ENCODE peak calls at places on chromosome 9, in six cellular contexts. U, G, V, E, I and B are unnamed samples.

GRCh38 chr9:94623253-94623652 is 16.1 kb downstream of the FBP1 start:
- DNase-seq in I (no peak), U (peak; percentile 83), G (peak; percentile 43), E (no peak), V (peak; percentile 66), B (no peak)

GRCh38 chr9:72755836-72756235 is 197.0 kb downstream of the ALDH1A1 start:
- DNase-seq in U (no peak), G (no peak), V (no peak), I (no peak), E (no peak), B (no peak)

GRCh38 chr9:127233582-127234350 is 30.8 kb upstream of the GARNL3 start:
- DNase-seq in G (no peak), I (no peak), U (no peak), E (no peak), V (no peak), B (no peak)

GRCh38 chr9:93263334-93264229 is 79.6 kb downstream of the WNK2 start:
- DNase-seq in U (peak; percentile 46), E (no peak), G (no peak), I (no peak), V (peak; percentile 36), B (no peak)

GRCh38 chr9:112360047-112360804 is 19.7 kb upstream of the HSDL2 start:
- DNase-seq in E (no peak), I (no peak), V (no peak), U (no peak), G (no peak), B (no peak)

GRCh38 chr9:77744877-77745435 is 96.8 kb upstream of the GNA14 start:
- DNase-seq in E (no peak), V (no peak), I (no peak), G (peak; percentile 10), U (no peak), B (no peak)

GRCh38 chr9:75941577-75942311 is 51.3 kb downstream of the PCSK5 start:
- DNase-seq in U (no peak), V (peak; percentile 35), I (no peak), G (no peak), E (no peak), B (no peak)

GRCh38 chr9:109452761-109453160 is 45.3 kb downstream of the PTPN3 start:
- DNase-seq in U (no peak), G (peak; percentile 66), V (no peak), I (no peak), E (no peak), B (no peak)

GRCh38 chr9:106928350-106928749 is 65.4 kb downstream of the ZNF462 start:
- DNase-seq in E (no peak), V (no peak), U (no peak), G (no peak), I (no peak), B (no peak)

GRCh38 chr9:34589656-34590375 is at the start of gene CNTFR:
- DNase-seq in U (no peak), E (peak; percentile 41), I (no peak), V (peak; percentile 90), G (peak; percentile 9), B (peak; percentile 78)

GRCh38 chr9:98943682-98944129 is at the start of gene COL15A1:
- DNase-seq in V (peak; percentile 83), I (no peak), E (no peak), U (no peak), G (peak; percentile 31), B (no peak)

GRCh38 chr9:6307551-6308096 is 20.6 kb upstream of the TPD52L3 start:
- DNase-seq in E (no peak), G (no peak), U (no peak), V (no peak), I (no peak), B (no peak)

GRCh38 chr9:91946825-91947224 is 3.2 kb downstream of the ROR2 start:
- DNase-seq in I (no peak), V (no peak), U (no peak), G (peak; percentile 65), E (no peak), B (no peak)

GRCh38 chr9:110337727-110338522 is at the start of gene TXNDC8:
- DNase-seq in I (peak; percentile 13), E (no peak), G (no peak), V (no peak), U (no peak), B (no peak)

GRCh38 chr9:16458696-16459420 is 411.6 kb downstream of the BNC2 start:
- DNase-seq in U (no peak), I (no peak), G (peak; percentile 60), E (no peak), V (no peak), B (no peak)

GRCh38 chr9:70260606-70261005 is 1.8 kb downstream of the SMC5 start:
- DNase-seq in E (no peak), U (peak; percentile 4), G (no peak), I (no peak), V (no peak), B (no peak)

GRCh38 chr9:128276574-128277270 is 646 bp downstream of the SWI5 start:
- DNase-seq in V (peak; percentile 65), I (no peak), U (peak; percentile 21), G (peak; percentile 68), E (peak; percentile 37), B (no peak)

GRCh38 chr9:86978413-86978812 is 31.1 kb upstream of the GAS1 start:
- DNase-seq in U (no peak), V (no peak), I (no peak), G (no peak), E (no peak), B (no peak)

GRCh38 chr9:34328500-34328982 is 527 bp downstream of the KIF24 start:
- DNase-seq in I (no peak), V (no peak), G (no peak), E (no peak), U (no peak), B (no peak)

GRCh38 chr9:69532359-69532758 is 139.8 kb downstream of the APBA1 start:
- DNase-seq in V (no peak), U (no peak), G (no peak), E (no peak), I (no peak), B (no peak)

GRCh38 chr9:110058304-110058953 is 149.5 kb downstream of the C9orf152 start:
- DNase-seq in E (peak; percentile 44), I (no peak), V (peak; percentile 59), U (peak; percentile 70), G (peak; percentile 61), B (no peak)

GRCh38 chr9:77844415-77844814 is 187.2 kb downstream of the GNAQ start:
- DNase-seq in V (no peak), U (no peak), G (no peak), E (no peak), I (no peak), B (no peak)

GRCh38 chr9:78548666-78549065 is 251.7 kb downstream of the PSAT1 start:
- DNase-seq in E (no peak), V (no peak), U (no peak), G (no peak), I (no peak), B (no peak)

GRCh38 chr9:33295571-33295970 is 5.3 kb downstream of the NFX1 start:
- DNase-seq in V (no peak), G (no peak), U (no peak), I (no peak), E (no peak), B (no peak)

GRCh38 chr9:129081388-129081889 is 528 bp downstream of the DOLPP1 start:
- DNase-seq in E (no peak), G (no peak), V (no peak), U (no peak), I (no peak), B (no peak)

GRCh38 chr9:111965566-111966019 is 69.0 kb downstream of the UGCG start:
- DNase-seq in I (peak; percentile 88), V (no peak), U (no peak), E (no peak), G (peak; percentile 97), B (no peak)

GRCh38 chr9:120389867-120390266 is 190.1 kb downstream of the CDK5RAP2 start:
- DNase-seq in G (no peak), U (no peak), V (no peak), I (no peak), E (no peak), B (no peak)

GRCh38 chr9:31519424-31519823 is 865.0 kb upstream of the ACO1 start:
- DNase-seq in V (no peak), I (no peak), E (no peak), G (no peak), U (no peak), B (no peak)

GRCh38 chr9:130962418-130963316 is 23.6 kb upstream of the FIBCD1 start:
- DNase-seq in G (peak; percentile 93), E (no peak), I (peak; percentile 81), U (no peak), V (no peak), B (no peak)

DNA sequence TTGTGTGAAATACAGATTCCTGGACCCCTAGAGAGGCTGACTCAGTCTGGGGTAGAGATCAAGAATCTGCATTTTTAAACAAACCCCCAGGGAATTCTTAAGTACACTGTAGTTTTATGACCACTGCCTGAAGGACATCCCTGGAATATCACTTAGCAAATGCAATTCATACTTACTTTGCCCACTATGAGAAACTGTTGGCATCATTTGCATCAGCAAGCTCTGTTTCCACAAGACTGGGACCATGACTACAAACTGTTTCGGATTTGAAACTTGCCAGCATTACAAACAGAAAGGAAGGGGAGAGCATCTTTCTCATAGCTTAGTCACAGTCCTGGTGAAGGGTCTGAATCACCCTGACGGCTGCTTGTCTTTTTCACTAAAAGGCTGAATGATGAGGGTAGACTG is 63.7 kb downstream of the MLLT3 start:
- DNase-seq in V (no peak), E (no peak), I (peak; percentile 49), U (no peak), G (peak; percentile 93), B (no peak)
- H3K27ac ChIP-seq in V (no peak overlapping the region), E (no peak overlapping the region), I (peak overlapping the region; percentile 52), U (no peak overlapping the region), G (peak overlapping the region; percentile 37), B (no peak overlapping the region)

GRCh38 chr9:136541179-136541578 is 4.7 kb downstream of the NOTCH1 start:
- DNase-seq in I (no peak), E (no peak), U (no peak), V (no peak), G (no peak), B (no peak)
- H3K27ac ChIP-seq in I (no peak overlapping the region), E (peak overlapping the region; percentile 85), U (no peak overlapping the region), V (peak overlapping the region; percentile 78), G (no peak overlapping the region), B (peak overlapping the region; percentile 84)

DNA sequence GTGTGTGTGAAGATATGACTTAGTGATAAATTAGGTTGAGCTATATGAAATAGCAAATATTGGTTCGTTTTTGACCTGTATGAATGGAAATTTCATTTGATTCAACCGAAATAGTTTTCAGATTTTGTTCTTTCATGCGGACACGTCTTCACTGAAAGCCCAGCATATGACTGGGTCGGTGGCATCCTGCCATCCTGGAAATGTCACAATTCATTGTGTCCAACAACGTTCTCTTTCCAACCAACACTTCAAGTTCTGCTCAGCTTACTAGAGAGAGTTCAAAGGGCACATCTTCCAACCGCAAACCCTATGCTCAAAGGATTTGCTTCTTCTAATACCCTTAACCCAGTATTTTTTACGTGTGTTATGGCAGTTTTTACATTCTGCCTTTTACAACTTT is 252.5 kb downstream of the NTRK2 start:
- DNase-seq in E (no peak), U (no peak), I (no peak), V (no peak), G (no peak), B (no peak)
- H3K27ac ChIP-seq in E (no peak overlapping the region), U (no peak overlapping the region), I (no peak overlapping the region), V (no peak overlapping the region), G (no peak overlapping the region), B (no peak overlapping the region)

DNA sequence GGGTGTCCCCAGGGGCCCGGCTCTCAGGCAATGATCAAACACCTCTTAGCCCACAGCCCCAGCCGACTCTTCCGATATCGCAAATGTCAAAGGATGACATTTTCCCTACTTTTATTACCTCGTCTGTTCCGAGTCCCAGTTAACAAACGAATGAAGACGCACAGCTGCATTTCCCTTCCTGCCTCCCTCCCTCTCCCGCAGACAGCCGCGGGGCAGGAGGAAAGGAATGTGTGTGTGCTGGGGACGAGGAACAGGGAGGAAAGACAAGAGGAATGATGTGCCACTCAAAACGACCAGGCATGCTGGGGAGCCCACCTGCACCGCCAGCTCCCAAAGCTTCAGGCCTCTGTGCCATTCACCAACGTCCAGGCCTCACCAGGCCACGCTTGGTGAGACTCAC is 125.9 kb upstream of the SARDH start:
- DNase-seq in G (peak; percentile 51), E (no peak), V (no peak), U (no peak), I (no peak), B (no peak)
- H3K27ac ChIP-seq in G (peak overlapping the region; percentile 12), E (no peak overlapping the region), V (no peak overlapping the region), U (no peak overlapping the region), I (no peak overlapping the region), B (no peak overlapping the region)